ENCODE peak calls at places on chromosomes 2 and 18, in ten cellular contexts. K is CD4-positive, alpha-beta T cell; A is fibroblast of villous mesenchyme; I is RWPE1; T is HFFc6; Z is A549; Y is uterus; D is psoas muscle; U is GM06990; J is heart right ventricle. E is an unnamed sample.

GRCh38 chr2:100064592-100065006 is 77.8 kb downstream of the AFF3 start:
- DNase-seq in A (no peak), I (no peak), Y (no peak), D (no peak), J (no peak), T (no peak), Z (no peak), U (peak; percentile 56), K (no peak), E (no peak)

GRCh38 chr2:241844831-241845578 is 13.7 kb downstream of the PDCD1 start:
- DNase-seq in I (no peak), A (no peak), Y (peak; percentile 17), T (no peak), D (no peak), Z (no peak), J (no peak), K (no peak), U (peak; percentile 16), E (no peak)

GRCh38 chr2:195413944-195414343 is 243.1 kb upstream of the SLC39A10 start:
- DNase-seq in A (no peak), J (no peak), Z (no peak), I (no peak), U (no peak), Y (no peak), T (no peak), K (no peak), D (no peak), E (no peak)

GRCh38 chr2:84894758-84895520 is 10.5 kb upstream of the TMSB10 start:
- DNase-seq in T (peak; percentile 37), Z (no peak), J (no peak), K (no peak), I (no peak), A (peak; percentile 37), D (no peak), U (no peak), Y (no peak), E (no peak)

GRCh38 chr2:150041721-150042450 is 445.6 kb downstream of the RND3 start:
- DNase-seq in T (peak; percentile 13), A (no peak), D (no peak), U (no peak), Y (no peak), J (no peak), K (no peak), Z (no peak), I (no peak), E (no peak)

GRCh38 chr18:58213445-58213844 is 169.4 kb downstream of the NEDD4L start:
- DNase-seq in K (no peak), I (no peak), U (no peak), D (no peak), A (peak; percentile 88), J (no peak), Y (no peak), Z (no peak), T (peak; percentile 88), E (no peak)

GRCh38 chr2:192026064-192026715 is 168.5 kb downstream of the TMEFF2 start:
- DNase-seq in I (no peak), J (no peak), U (no peak), A (peak; percentile 58), D (no peak), Y (no peak), T (no peak), K (no peak), Z (no peak), E (no peak)

GRCh38 chr2:240991378-240992263 is 6.8 kb upstream of the SNED1 start:
- DNase-seq in Y (peak; percentile 87), A (peak; percentile 83), I (peak; percentile 69), K (peak; percentile 23), J (peak; percentile 79), D (peak; percentile 98), U (no peak), Z (peak; percentile 70), T (peak; percentile 95), E (peak; percentile 98)

GRCh38 chr2:13942111-13942510 is 690.4 kb upstream of the LRATD1 start:
- DNase-seq in K (no peak), A (no peak), I (no peak), Z (no peak), Y (no peak), U (no peak), J (no peak), T (no peak), D (no peak), E (no peak)

GRCh38 chr2:141341444-141341843 is 789.4 kb downstream of the LRP1B start:
- DNase-seq in D (no peak), Y (no peak), J (no peak), T (peak; percentile 78), K (no peak), Z (peak; percentile 4), U (no peak), I (peak; percentile 0), A (peak; percentile 88), E (no peak)

GRCh38 chr2:120964819-120965218 is 229.2 kb downstream of the GLI2 start:
- DNase-seq in U (no peak), D (no peak), I (no peak), J (no peak), Y (no peak), A (no peak), T (peak; percentile 71), Z (no peak), K (no peak), E (no peak)

GRCh38 chr2:237290249-237290648 is 123.7 kb downstream of the COL6A3 start:
- DNase-seq in J (peak; percentile 81), I (no peak), K (no peak), A (peak; percentile 93), D (peak; percentile 94), Z (no peak), U (no peak), Y (peak; percentile 93), T (peak; percentile 87), E (peak; percentile 87)

GRCh38 chr2:2542966-2543555 is 212.0 kb upstream of the MYT1L start:
- DNase-seq in Z (no peak), D (no peak), Y (no peak), A (no peak), K (no peak), I (no peak), T (no peak), U (no peak), J (no peak), E (no peak)

GRCh38 chr2:229910832-229911412 is 10.9 kb downstream of the TRIP12 start:
- DNase-seq in Z (peak; percentile 31), Y (no peak), T (no peak), U (no peak), D (no peak), J (no peak), I (no peak), K (no peak), A (no peak), E (no peak)

GRCh38 chr2:4152051-4152450 is 448.7 kb downstream of the DCDC2C start:
- DNase-seq in A (no peak), T (no peak), Y (no peak), I (no peak), J (no peak), D (no peak), K (no peak), U (no peak), Z (no peak), E (no peak)

GRCh38 chr2:230575640-230576324 is 136.9 kb upstream of the CAB39 start:
- DNase-seq in A (no peak), Z (no peak), D (no peak), U (no peak), I (no peak), J (no peak), T (no peak), K (no peak), Y (no peak), E (no peak)

GRCh38 chr2:191066281-191067233 is 52.6 kb upstream of the STAT1 start:
- DNase-seq in K (no peak), Y (no peak), T (no peak), I (no peak), Z (no peak), J (no peak), D (no peak), U (no peak), A (no peak), E (no peak)

GRCh38 chr18:4096501-4096900 is 358.6 kb downstream of the DLGAP1 start:
- DNase-seq in Z (peak; percentile 21), A (no peak), K (no peak), T (peak; percentile 38), Y (no peak), D (no peak), U (no peak), I (peak; percentile 57), J (no peak), E (no peak)

GRCh38 chr18:68330658-68331057 is 384.2 kb downstream of the TMX3 start:
- DNase-seq in J (no peak), A (no peak), D (no peak), K (no peak), I (no peak), Y (no peak), U (no peak), T (no peak), Z (no peak), E (no peak)
- TF ChIP-seq CTCF in J (no peak), A (peak; percentile 3), D (no peak), K (no peak), I (no peak), Y (no peak), U (no peak), T (peak; percentile 65), Z (no peak), E (no peak)

GRCh38 chr2:31067259-31067658 is 71.0 kb downstream of the GALNT14 start:
- DNase-seq in Z (no peak), I (no peak), D (no peak), J (no peak), K (no peak), Y (no peak), T (no peak), U (no peak), A (no peak), E (no peak)
- TF ChIP-seq CTCF in Z (no peak), I (no peak), D (no peak), J (no peak), K (no peak), Y (no peak), T (no peak), U (no peak), A (peak; percentile 3), E (no peak)

GRCh38 chr18:35939166-35939565 is 33.3 kb upstream of the RMP24 start:
- DNase-seq in D (no peak), K (no peak), J (no peak), I (no peak), U (no peak), T (no peak), A (no peak), Z (no peak), Y (no peak), E (no peak)
- TF ChIP-seq CTCF in D (no peak), K (no peak), J (peak; percentile 32), I (no peak), U (peak; percentile 42), T (no peak), A (peak; percentile 19), Z (no peak), Y (no peak), E (no peak)

DNA sequence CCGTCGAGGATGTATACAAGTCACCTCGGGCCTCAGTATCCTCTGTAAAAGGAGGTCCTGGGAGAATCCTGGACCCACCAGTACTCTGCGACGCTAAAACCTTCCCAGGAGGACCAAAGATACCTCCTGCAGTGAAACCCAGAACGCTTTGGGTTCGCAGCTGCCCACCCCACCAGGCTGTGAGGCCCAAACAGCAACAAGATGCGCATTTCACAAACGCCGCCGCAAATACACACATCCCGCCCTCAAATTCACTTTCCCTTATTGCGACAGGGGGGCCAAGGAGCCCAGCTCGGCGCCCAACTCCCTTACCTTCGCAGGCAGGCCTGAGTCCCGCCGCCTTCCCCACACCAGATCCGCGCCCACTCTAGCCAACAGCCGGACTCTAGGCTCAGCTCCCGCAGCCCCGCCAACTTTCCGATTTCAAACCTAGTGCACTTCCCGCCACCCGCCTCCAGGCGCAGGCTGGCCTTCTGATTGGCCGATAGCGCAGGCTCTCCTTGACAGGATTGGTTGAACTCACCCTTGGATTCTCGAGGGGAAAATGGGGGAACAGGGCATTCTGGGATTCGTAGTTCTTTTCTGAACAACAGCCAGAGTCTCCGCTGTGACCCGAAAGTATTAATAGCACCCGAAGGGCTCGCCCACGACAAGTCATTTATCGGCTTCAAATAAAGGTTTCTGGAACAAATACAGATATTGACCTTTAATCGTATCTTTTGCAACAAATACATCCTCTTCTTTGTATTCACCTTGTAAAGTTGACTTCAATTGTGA is at the start of gene SPC25:
- DNase-seq in U (peak; percentile 87), A (peak; percentile 86), I (peak; percentile 99), J (peak; percentile 86), D (peak; percentile 93), Z (peak; percentile 89), K (peak; percentile 80), Y (peak; percentile 84), T (peak; percentile 90), E (peak; percentile 74)
- TF ChIP-seq CTCF in U (no peak), A (no peak), I (no peak), J (no peak), D (peak; percentile 9), Z (no peak), K (no peak), Y (no peak), T (peak; percentile 39), E (no peak)